ENCODE peak calls at places on chromosomes 11 and 22, in nine cellular contexts. N is astrocyte; J is A673; R is neural progenitor cell; Z is fibroblast of lung; X is vagina; A is CD8-positive, alpha-beta T cell; T is heart left ventricle; U is right lobe of liver. Y is an unnamed sample. For H3K9me3, the result is how much of the 10 kb centered on the place peaks cover.

GRCh38 chr11:614583-615452 is 932 bp downstream of the IRF7 start:
- DNase-seq in N (no peak), J (no peak), R (peak), Z (no peak), X (no peak), A (no peak), T (no peak), U (peak), Y (peak)

GRCh38 chr22:49996192-49996531 is 16.4 kb downstream of the IL17REL start:
- DNase-seq in N (no peak), J (no peak), R (no peak), Z (no peak), X (no peak), A (no peak), T (no peak), U (peak), Y (no peak)

GRCh38 chr11:83257638-83258229 is 28.4 kb downstream of the CCDC90B start:
- DNase-seq in N (peak), J (no peak), R (no peak), Z (peak), X (no peak), A (no peak), T (no peak), U (no peak), Y (no peak)

GRCh38 chr11:122165972-122166371 is 50.0 kb upstream of the BLID start:
- DNase-seq in N (no peak), J (no peak), R (no peak), Z (no peak), X (no peak), A (no peak), T (no peak), U (no peak), Y (no peak)

GRCh38 chr22:38706885-38707180 is 1.1 kb downstream of the GTPBP1 start:
- DNase-seq in N (no peak), J (no peak), R (no peak), Z (no peak), X (no peak), A (no peak), T (no peak), U (no peak), Y (no peak)

GRCh38 chr22:37431811-37432707 is 4.8 kb upstream of the ELFN2 start:
- DNase-seq in N (peak), J (peak), R (no peak), Z (peak), X (no peak), A (no peak), T (no peak), U (no peak), Y (no peak)

GRCh38 chr11:31628111-31628510 is 118.5 kb downstream of the ELP4 start:
- DNase-seq in N (no peak), J (no peak), R (no peak), Z (no peak), X (no peak), A (no peak), T (no peak), U (no peak), Y (no peak)

GRCh38 chr22:22351366-22351765 is 106.8 kb downstream of the VPREB1 start:
- DNase-seq in N (no peak), J (no peak), R (no peak), Z (no peak), X (no peak), A (no peak), T (no peak), U (no peak), Y (no peak)

GRCh38 chr11:112694813-112695212 is 266.4 kb upstream of the NCAM1 start:
- DNase-seq in N (no peak), J (peak), R (no peak), Z (peak), X (no peak), A (no peak), T (no peak), U (no peak), Y (peak)

GRCh38 chr11:12542186-12542935 is 131.9 kb upstream of the TEAD1 start:
- DNase-seq in N (no peak), J (no peak), R (no peak), Z (no peak), X (no peak), A (no peak), T (no peak), U (no peak), Y (no peak)

GRCh38 chr22:41445171-41446056 is 1.2 kb downstream of the TOB2 start:
- DNase-seq in N (no peak), J (peak), R (peak), Z (no peak), X (no peak), A (peak), T (peak), U (peak), Y (peak)

GRCh38 chr11:124897681-124898680 is at the start of gene ROBO4:
- DNase-seq in N (peak), J (no peak), R (no peak), Z (peak), X (peak), A (no peak), T (peak), U (peak), Y (peak)

DNA sequence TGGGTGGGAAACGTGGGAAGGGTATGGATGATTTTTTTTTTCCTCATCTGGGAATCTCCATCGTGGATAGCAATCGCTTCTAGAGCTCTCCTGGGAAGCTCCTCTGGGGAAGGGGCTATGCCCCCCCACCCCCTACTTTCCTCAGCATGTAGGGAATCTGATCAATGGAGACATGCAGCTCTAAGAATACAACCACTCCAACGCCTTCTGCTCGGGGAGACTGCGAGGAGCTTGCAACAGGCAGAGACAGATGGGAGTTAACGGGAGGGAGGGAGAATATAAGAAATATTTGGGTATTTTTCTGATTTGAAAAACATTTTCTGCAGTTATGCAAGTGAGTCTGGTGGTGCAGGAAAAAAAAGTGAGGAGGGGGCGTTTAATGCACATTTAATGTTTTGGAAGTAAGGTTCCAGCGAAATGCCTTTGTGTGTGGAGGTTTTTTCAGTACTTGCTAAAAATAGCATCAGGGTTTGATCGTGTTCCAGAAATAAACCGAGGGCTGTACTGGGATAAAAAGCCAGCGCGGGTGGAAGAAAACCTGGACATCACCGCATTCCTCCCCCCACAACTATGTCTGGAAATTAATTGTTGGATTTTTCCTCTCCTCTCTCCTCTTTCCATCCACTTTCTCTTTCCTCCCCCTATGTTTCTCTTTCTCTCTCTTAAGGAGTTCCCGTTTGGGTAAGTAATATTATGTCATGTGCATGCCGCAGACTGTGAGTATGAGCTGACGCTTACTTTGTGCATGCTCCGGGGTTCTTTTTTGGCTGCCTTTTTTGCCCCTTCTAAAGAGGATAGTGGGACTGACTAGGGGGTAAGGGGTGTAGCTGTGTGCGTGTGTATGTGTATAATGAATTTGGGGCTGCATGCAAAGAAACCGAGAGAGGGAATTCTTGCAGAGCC is 104.4 kb upstream of the HSD17B12 start:
- DNase-seq in N (peak), J (no peak), R (no peak), Z (peak), X (no peak), A (no peak), T (no peak), U (no peak), Y (no peak)
- H3K4me3 ChIP-seq in N (peak), J (peak), R (peak), Z (peak), X (peak), A (no peak), T (peak), U (no peak), Y (peak)

DNA sequence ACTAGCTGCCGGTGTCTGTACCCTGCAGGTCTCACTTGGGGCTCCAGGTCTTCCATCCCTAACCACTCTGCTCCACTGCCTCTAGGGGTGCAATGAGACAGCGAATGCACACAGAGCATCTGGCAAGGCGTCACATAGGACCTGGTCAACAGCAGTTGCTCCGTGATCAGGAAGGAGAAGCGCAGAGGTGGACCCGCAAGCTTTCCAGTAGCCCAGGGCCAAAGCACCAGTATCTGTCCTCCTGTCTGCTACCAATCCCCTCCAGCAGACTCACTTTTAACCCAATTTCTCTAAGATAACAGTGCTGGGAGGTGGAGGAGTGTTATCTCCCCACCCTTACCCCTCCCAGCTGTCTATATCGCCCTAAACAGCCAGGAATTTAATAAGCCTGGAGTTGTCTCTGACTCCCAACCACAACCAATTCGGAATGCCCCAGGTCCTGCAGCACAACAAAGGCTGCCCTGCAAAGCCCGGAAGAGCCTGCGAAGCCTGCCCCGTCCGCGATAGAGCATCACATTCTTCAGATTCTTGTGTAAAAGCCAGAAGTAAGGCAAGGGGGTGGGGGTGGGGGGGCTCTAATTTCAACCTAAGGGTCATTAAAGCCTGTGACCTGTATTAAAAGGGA is 19.3 kb downstream of the MYH9 start:
- DNase-seq in N (peak), J (peak), R (peak), Z (peak), X (no peak), A (no peak), T (no peak), U (no peak), Y (no peak)
- TF ChIP-seq CTCF in N (no peak), J (no peak), R (no peak), Z (peak), X (no peak), A (no peak), T (no peak), U (no peak), Y (no peak)

GRCh38 chr11:2650343-2650867 is 49.4 kb downstream of the KCNQ1OT1 start:
- DNase-seq in N (no peak), J (no peak), R (no peak), Z (no peak), X (no peak), A (no peak), T (no peak), U (no peak), Y (no peak)
- H3K9me3 ChIP-seq in N (under half), J (half or more), R (under half), Z (under half), X (under half), A (under half), T (under half), U (under half), Y (under half)

DNA sequence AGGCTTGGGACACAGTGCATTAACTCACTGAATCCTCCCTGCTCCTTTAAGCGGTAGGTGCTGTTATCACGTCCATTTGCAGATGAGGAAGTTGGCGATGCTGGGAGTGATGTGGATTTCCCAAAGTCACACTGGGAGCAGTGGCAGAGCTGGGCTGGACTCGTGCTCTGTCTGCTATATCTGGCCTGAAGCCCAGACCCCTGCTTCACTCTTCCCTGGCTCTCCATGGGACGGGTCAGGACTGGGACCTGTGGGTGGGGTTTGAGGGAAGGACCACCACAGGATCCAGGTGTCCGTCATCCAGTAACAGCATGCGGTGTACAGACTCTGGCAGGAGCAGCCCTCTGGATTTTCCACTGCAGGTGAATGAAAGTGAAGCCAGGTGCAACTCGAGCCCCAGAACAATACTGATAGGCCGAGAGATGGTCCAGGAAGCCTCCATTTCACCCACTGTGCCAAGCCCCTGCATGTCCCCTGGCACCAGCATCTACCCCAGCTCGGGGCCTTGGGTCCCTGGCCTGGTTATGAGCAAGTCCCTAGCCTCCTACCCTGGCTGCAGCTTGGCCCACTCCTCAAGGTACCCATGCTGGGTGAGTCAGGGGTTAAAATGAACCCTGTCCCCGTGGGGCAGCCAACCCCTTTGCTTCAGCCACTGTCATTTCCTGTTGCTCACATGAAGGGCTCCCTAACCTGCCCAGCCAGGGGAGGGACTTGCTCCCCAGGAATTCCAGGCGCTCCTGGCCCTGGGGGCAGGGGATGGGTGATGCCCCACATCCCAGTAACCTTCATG is 4.2 kb downstream of the USP2 start:
- DNase-seq in N (no peak), J (no peak), R (no peak), Z (no peak), X (peak), A (no peak), T (peak), U (no peak), Y (no peak)
- H3K4me3 ChIP-seq in N (no peak), J (no peak), R (no peak), Z (no peak), X (no peak), A (no peak), T (peak), U (no peak), Y (no peak)